ENCODE peak calls at places on chromosomes 13 and 19, in nine cellular contexts. N is brain microvascular endothelial cell, U is foreskin fibroblast, X is mammary epithelial cell, K is GM12865, W is tibial nerve, A is cardiac muscle cell, O is kidney epithelial cell, D is DND-41. P is an unnamed sample.

GRCh38 chr19:39692166-39692565 is 12.1 kb upstream of the LGALS14 start:
- DNase-seq in N (no peak), U (no peak), X (no peak), K (peak), W (no peak), A (no peak), O (no peak), D (no peak), P (no peak)

GRCh38 chr13:89401209-89401810 is 1730.1 kb downstream of the SLITRK5 start:
- DNase-seq in N (peak), U (no peak), X (peak), K (no peak), W (no peak), A (peak), O (peak), D (no peak), P (no peak)

GRCh38 chr19:17555929-17556813 is 722 bp downstream of the COLGALT1 start:
- DNase-seq in N (peak), U (peak), X (peak), K (peak), W (peak), A (peak), O (no peak), D (peak), P (no peak)

GRCh38 chr13:77000475-77000874 is 8.6 kb downstream of the CLN5 start:
- DNase-seq in N (no peak), U (no peak), X (no peak), K (no peak), W (no peak), A (peak), O (no peak), D (no peak), P (no peak)

GRCh38 chr19:36245210-36246005 is 30.5 kb downstream of the ZNF146 start:
- DNase-seq in N (no peak), U (no peak), X (no peak), K (no peak), W (no peak), A (peak), O (no peak), D (no peak), P (no peak)

GRCh38 chr13:79160818-79161217 is 245.2 kb downstream of the RBM26 start:
- DNase-seq in N (no peak), U (no peak), X (no peak), K (no peak), W (no peak), A (no peak), O (no peak), D (no peak), P (no peak)

GRCh38 chr19:29686285-29686805 is 21.1 kb downstream of the PLEKHF1 start:
- DNase-seq in N (no peak), U (no peak), X (no peak), K (no peak), W (no peak), A (no peak), O (no peak), D (no peak), P (no peak)

GRCh38 chr13:30429721-30430694 is 7.7 kb downstream of the UBE2L5 start:
- DNase-seq in N (peak), U (peak), X (peak), K (peak), W (no peak), A (peak), O (peak), D (no peak), P (peak)

GRCh38 chr13:43094901-43095300 is 71.5 kb downstream of the DNAJC15 start:
- DNase-seq in N (no peak), U (no peak), X (no peak), K (peak), W (no peak), A (no peak), O (no peak), D (no peak), P (no peak)

GRCh38 chr19:51742736-51743288 is 8.9 kb downstream of the FPR1 start:
- DNase-seq in N (peak), U (no peak), X (peak), K (no peak), W (no peak), A (no peak), O (peak), D (no peak), P (no peak)

GRCh38 chr19:45509692-45510015 is 2.4 kb downstream of the VASP start:
- DNase-seq in N (no peak), U (no peak), X (no peak), K (no peak), W (no peak), A (no peak), O (no peak), D (no peak), P (no peak)

GRCh38 chr19:6718741-6719539 is 1.5 kb downstream of the C3 start:
- DNase-seq in N (no peak), U (no peak), X (peak), K (peak), W (no peak), A (peak), O (no peak), D (peak), P (no peak)

GRCh38 chr19:14127176-14127575 is 9.2 kb downstream of the ASF1B start:
- DNase-seq in N (no peak), U (no peak), X (no peak), K (no peak), W (no peak), A (no peak), O (no peak), D (no peak), P (no peak)

GRCh38 chr19:5292843-5293606 is 47.6 kb downstream of the PTPRS start:
- DNase-seq in N (peak), U (peak), X (peak), K (peak), W (peak), A (peak), O (no peak), D (no peak), P (no peak)

GRCh38 chr13:48194392-48194754 is 38.6 kb upstream of the ITM2B start:
- DNase-seq in N (peak), U (peak), X (peak), K (peak), W (no peak), A (peak), O (no peak), D (no peak), P (no peak)

GRCh38 chr13:113973218-113974164 is at the start of gene C13orf46:
- DNase-seq in N (no peak), U (no peak), X (no peak), K (no peak), W (no peak), A (no peak), O (no peak), D (no peak), P (no peak)

GRCh38 chr13:35744566-35745203 is 268.2 kb upstream of the MAB21L1 start:
- DNase-seq in N (peak), U (no peak), X (no peak), K (no peak), W (no peak), A (peak), O (no peak), D (no peak), P (no peak)

GRCh38 chr13:58343081-58343480 is 711.5 kb downstream of the PCDH17 start:
- DNase-seq in N (no peak), U (no peak), X (no peak), K (no peak), W (no peak), A (no peak), O (peak), D (no peak), P (no peak)

GRCh38 chr19:5290336-5291262 is 50.0 kb downstream of the PTPRS start:
- DNase-seq in N (no peak), U (no peak), X (no peak), K (no peak), W (no peak), A (no peak), O (no peak), D (no peak), P (no peak)

GRCh38 chr19:11204943-11205349 is 7.6 kb upstream of the KANK2 start:
- DNase-seq in N (no peak), U (no peak), X (peak), K (no peak), W (no peak), A (no peak), O (no peak), D (no peak), P (no peak)

GRCh38 chr13:76440568-76440967 is 445.6 kb downstream of the KCTD12 start:
- DNase-seq in N (no peak), U (no peak), X (no peak), K (peak), W (no peak), A (no peak), O (no peak), D (no peak), P (no peak)

GRCh38 chr13:29917573-29918091 is 67.2 kb upstream of the UBL3 start:
- DNase-seq in N (no peak), U (no peak), X (peak), K (no peak), W (no peak), A (no peak), O (no peak), D (no peak), P (no peak)

GRCh38 chr19:6501740-6502648 is at the start of gene TUBB4A:
- DNase-seq in N (no peak), U (no peak), X (no peak), K (peak), W (no peak), A (no peak), O (no peak), D (peak), P (no peak)

GRCh38 chr13:43469791-43470190 is 317.0 kb downstream of the ENOX1 start:
- DNase-seq in N (no peak), U (no peak), X (no peak), K (no peak), W (no peak), A (no peak), O (no peak), D (no peak), P (no peak)

GRCh38 chr19:39409886-39410619 is 2.4 kb upstream of the PLEKHG2 start:
- DNase-seq in N (peak), U (peak), X (no peak), K (peak), W (peak), A (peak), O (no peak), D (peak), P (no peak)

DNA sequence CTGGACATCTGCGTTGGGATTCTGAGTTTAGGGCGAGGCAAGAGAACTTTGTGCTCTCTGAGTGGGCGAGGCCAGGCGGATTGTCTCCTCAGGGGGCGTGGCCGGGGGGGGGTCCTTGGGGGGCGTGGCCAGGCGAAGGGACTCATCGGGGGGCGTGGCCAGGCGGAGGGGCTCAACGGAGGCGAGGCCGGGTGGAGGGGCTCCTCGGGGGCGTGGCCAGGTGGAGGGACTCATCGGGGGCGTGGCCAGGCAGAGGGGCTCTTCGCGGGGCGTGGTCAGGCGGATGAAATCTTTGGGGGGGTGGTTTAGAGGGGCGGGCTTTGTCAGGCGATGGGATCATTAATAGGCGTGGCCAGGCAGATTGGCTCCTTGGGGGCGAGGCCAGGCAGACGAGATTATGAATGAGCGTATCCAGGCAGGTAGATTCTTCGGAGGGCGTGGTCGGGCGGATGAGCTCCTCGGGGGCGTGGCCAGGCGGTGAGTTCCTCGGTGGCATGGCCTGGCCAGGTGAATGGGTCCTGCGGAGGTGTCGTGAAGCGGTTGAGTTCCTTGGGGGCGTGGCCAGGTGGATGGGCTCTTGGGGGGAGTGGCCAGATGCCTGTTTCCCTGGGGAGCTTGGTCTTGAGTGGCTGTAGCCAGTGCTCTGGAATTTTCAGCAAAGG is 10.3 kb upstream of the CACNG7 start:
- DNase-seq in N (no peak), U (no peak), X (no peak), K (no peak), W (no peak), A (no peak), O (no peak), D (no peak), P (no peak)
- H3K4me3 ChIP-seq in N (no peak), U (no peak), X (no peak), K (no peak), W (no peak), A (no peak), O (no peak), D (no peak), P (no peak)

GRCh38 chr19:35216833-35217707 is 11.5 kb downstream of the FAM187B start:
- DNase-seq in N (no peak), U (no peak), X (peak), K (peak), W (peak), A (no peak), O (no peak), D (no peak), P (no peak)
- TF ChIP-seq CTCF in N (no peak), U (no peak), X (peak), K (peak), W (no peak), A (no peak), O (no peak), D (peak), P (no peak)

GRCh38 chr19:2014081-2014693 is 1.3 kb downstream of the BTBD2 start:
- DNase-seq in N (no peak), U (no peak), X (no peak), K (no peak), W (no peak), A (no peak), O (no peak), D (no peak), P (no peak)
- H3K4me3 ChIP-seq in N (peak), U (peak), X (peak), K (peak), W (peak), A (peak), O (peak), D (peak), P (no peak)

DNA sequence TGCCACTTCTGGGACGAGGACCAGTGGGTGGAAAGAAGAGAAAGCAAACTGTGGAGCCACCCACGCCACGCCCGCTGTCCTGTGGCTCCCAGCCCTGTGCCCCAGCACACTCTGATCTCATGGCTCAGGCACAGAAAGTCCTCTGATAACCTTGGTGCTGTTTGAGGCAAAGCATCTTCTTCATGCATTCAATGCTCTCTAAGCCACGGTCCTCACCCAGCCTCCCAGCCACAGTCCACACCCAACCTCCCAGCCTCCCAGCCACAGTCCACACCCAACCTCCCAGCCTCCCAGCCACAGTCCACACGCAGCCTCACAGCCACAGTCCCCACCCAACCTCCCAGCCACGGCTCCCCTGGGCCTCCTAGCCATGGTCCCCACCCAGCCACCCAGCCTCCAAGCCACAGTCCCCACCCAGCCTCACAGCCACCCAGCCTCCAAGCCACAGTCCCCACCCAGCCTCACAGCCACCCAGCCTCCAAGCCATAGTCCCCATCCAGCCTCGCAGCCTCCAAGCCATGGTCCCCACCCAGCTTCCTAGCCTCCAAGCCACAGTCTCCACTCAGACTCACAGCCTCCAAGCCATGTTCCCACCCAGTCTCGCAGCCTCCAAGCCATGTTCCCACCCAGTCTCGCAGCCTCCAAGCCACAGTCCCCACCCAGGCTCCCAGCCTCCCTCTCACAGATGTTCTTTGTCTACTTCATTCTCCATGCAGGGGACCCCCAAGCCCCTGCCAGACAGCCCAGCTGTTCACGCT is 74.9 kb downstream of the SOX1 start:
- DNase-seq in N (no peak), U (no peak), X (no peak), K (no peak), W (no peak), A (no peak), O (no peak), D (no peak), P (no peak)
- TF ChIP-seq CTCF in N (no peak), U (no peak), X (no peak), K (no peak), W (no peak), A (no peak), O (no peak), D (no peak), P (no peak)

GRCh38 chr19:33828266-33829075 is 31.8 kb downstream of the KCTD15 start:
- DNase-seq in N (no peak), U (no peak), X (no peak), K (no peak), W (no peak), A (no peak), O (no peak), D (no peak), P (no peak)

GRCh38 chr19:33830264-33830663 is 33.6 kb downstream of the KCTD15 start:
- DNase-seq in N (no peak), U (no peak), X (no peak), K (peak), W (no peak), A (no peak), O (no peak), D (no peak), P (no peak)

GRCh38 chr19:33831835-33832234 is 35.2 kb downstream of the KCTD15 start:
- DNase-seq in N (no peak), U (no peak), X (no peak), K (no peak), W (no peak), A (no peak), O (no peak), D (no peak), P (no peak)

DNA sequence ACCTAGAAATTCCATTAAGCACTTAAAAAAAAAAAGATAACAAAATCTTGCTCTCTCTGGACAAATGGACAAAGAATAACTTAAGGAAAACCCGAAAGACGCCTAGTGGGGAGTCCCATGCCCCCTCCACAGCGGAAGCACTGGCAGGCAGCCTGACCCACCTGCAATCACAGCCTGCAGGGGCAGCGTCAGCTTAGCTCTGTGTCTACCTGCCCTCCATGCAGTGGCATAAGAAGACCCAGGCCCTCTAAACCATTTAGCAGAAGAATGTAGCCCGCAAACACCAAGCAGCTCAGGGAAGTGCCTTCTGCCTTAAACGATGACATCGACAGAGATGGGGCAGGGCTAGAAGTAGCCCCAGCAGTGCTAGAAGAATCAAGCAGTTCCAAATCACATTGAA is 36.0 kb downstream of the KCTD15 start:
- DNase-seq in N (no peak), U (no peak), X (no peak), K (no peak), W (no peak), A (no peak), O (no peak), D (no peak), P (no peak)
- H3K4me3 ChIP-seq in N (no peak), U (no peak), X (no peak), K (no peak), W (no peak), A (no peak), O (no peak), D (no peak), P (no peak)

P was measured in keratinocyte.